ENCODE peak calls at places on chromosomes 11 and 22, in eight cellular contexts. U is NCI-H1092 treated with DMSO at 0.1 percent for 48 hours; T is skeletal muscle cell; F is SW480; K is fibroblast of lung; Y is chondrocyte; J is stimulated activated CD4-positive, alpha-beta T cell treated with anti-CD3 and anti-CD28 coated beads, Interleukin-15, amount 100 ng/mL, for 1 hour; H is NCI-H1436. Q is an unnamed sample.

GRCh38 chr22:19980766-19981165 is 35.9 kb downstream of the ARVCF start:
- DNase-seq in U (no peak), T (no peak), F (no peak), K (no peak), Y (peak; percentile 68), J (no peak), H (no peak), Q (no peak)

GRCh38 chr11:129237880-129238638 is 45.9 kb upstream of the ARHGAP32 start:
- DNase-seq in U (no peak), T (no peak), F (no peak), K (no peak), Y (no peak), J (no peak), H (no peak), Q (no peak)

GRCh38 chr22:32329202-32329645 is 28.4 kb upstream of the RFPL3 start:
- DNase-seq in U (no peak), T (no peak), F (no peak), K (no peak), Y (no peak), J (no peak), H (no peak), Q (no peak)

GRCh38 chr22:46549565-46549840 is 12.1 kb upstream of the CELSR1 start:
- DNase-seq in U (no peak), T (no peak), F (no peak), K (no peak), Y (peak; percentile 35), J (no peak), H (no peak), Q (no peak)

GRCh38 chr11:129853508-129854228 is 38.0 kb downstream of the TMEM45B start:
- DNase-seq in U (peak; percentile 82), T (no peak), F (peak; percentile 63), K (peak; percentile 8), Y (no peak), J (peak; percentile 4), H (peak; percentile 65), Q (peak; percentile 64)

GRCh38 chr11:134592391-134592990 is 180.4 kb upstream of the B3GAT1 start:
- DNase-seq in U (no peak), T (no peak), F (peak; percentile 50), K (no peak), Y (peak; percentile 12), J (no peak), H (no peak), Q (peak; percentile 86)

GRCh38 chr22:46058591-46059519 is 81.9 kb upstream of the WNT7B start:
- DNase-seq in U (no peak), T (no peak), F (no peak), K (peak; percentile 56), Y (no peak), J (no peak), H (no peak), Q (no peak)

GRCh38 chr11:3971756-3972404 is 116.4 kb downstream of the STIM1 start:
- DNase-seq in U (no peak), T (no peak), F (no peak), K (no peak), Y (no peak), J (no peak), H (no peak), Q (no peak)

GRCh38 chr11:2186669-2187266 is 15.2 kb upstream of the TH start:
- DNase-seq in U (peak; percentile 86), T (no peak), F (no peak), K (peak; percentile 11), Y (no peak), J (peak; percentile 26), H (peak; percentile 78), Q (peak; percentile 56)

GRCh38 chr11:67351275-67352005 is 1.9 kb downstream of the POLD4 start:
- DNase-seq in U (peak; percentile 64), T (no peak), F (peak; percentile 74), K (peak; percentile 67), Y (no peak), J (peak; percentile 56), H (peak; percentile 69), Q (peak; percentile 64)

GRCh38 chr11:65454696-65455456 is 32.3 kb downstream of the NEAT1 start:
- DNase-seq in U (peak; percentile 91), T (no peak), F (peak; percentile 87), K (peak; percentile 77), Y (peak; percentile 75), J (peak; percentile 75), H (peak; percentile 83), Q (peak; percentile 80)

GRCh38 chr11:73415854-73416615 is 39.8 kb downstream of the RELT start:
- DNase-seq in U (no peak), T (no peak), F (no peak), K (peak; percentile 64), Y (no peak), J (no peak), H (no peak), Q (no peak)

GRCh38 chr11:6614446-6614845 is 2.4 kb upstream of the TAF10 start:
- DNase-seq in U (no peak), T (no peak), F (no peak), K (no peak), Y (no peak), J (no peak), H (no peak), Q (no peak)

GRCh38 chr11:36478700-36479329 is 31.3 kb downstream of the TRAF6 start:
- DNase-seq in U (peak; percentile 18), T (no peak), F (peak; percentile 57), K (peak; percentile 43), Y (no peak), J (no peak), H (peak; percentile 11), Q (peak; percentile 27)

GRCh38 chr11:47409440-47410403 is 1.3 kb downstream of the SLC39A13 start:
- DNase-seq in U (no peak), T (no peak), F (no peak), K (no peak), Y (no peak), J (no peak), H (no peak), Q (no peak)

GRCh38 chr22:43439368-43440102 is 27.7 kb downstream of the MPPED1 start:
- DNase-seq in U (no peak), T (no peak), F (no peak), K (no peak), Y (no peak), J (no peak), H (no peak), Q (no peak)

GRCh38 chr22:19122752-19123492 is 710 bp upstream of the DGCR2 start:
- DNase-seq in U (peak; percentile 30), T (no peak), F (peak; percentile 21), K (peak; percentile 17), Y (no peak), J (no peak), H (no peak), Q (no peak)

GRCh38 chr11:19259487-19260345 is 19.0 kb upstream of the E2F8 start:
- DNase-seq in U (peak; percentile 48), T (peak; percentile 14), F (peak; percentile 64), K (peak; percentile 27), Y (no peak), J (peak; percentile 40), H (peak; percentile 25), Q (peak; percentile 72)

GRCh38 chr11:1827095-1827797 is 7.5 kb upstream of the SYT8 start:
- DNase-seq in U (peak; percentile 79), T (peak; percentile 78), F (peak; percentile 92), K (peak; percentile 90), Y (peak; percentile 98), J (no peak), H (peak; percentile 7), Q (no peak)

GRCh38 chr22:49968831-49969661 is 8.5 kb downstream of the PIM3 start:
- DNase-seq in U (no peak), T (no peak), F (no peak), K (no peak), Y (peak; percentile 92), J (no peak), H (no peak), Q (peak; percentile 4)

GRCh38 chr22:20055654-20056053 is 24.4 kb upstream of the DGCR8 start:
- DNase-seq in U (no peak), T (no peak), F (no peak), K (no peak), Y (no peak), J (no peak), H (no peak), Q (no peak)

GRCh38 chr22:28942801-28943500 is 59.6 kb downstream of the ZNRF3 start:
- DNase-seq in U (peak; percentile 18), T (no peak), F (no peak), K (no peak), Y (peak; percentile 14), J (no peak), H (no peak), Q (no peak)

GRCh38 chr11:17547051-17547577 is at the start of gene OTOG:
- DNase-seq in U (peak; percentile 85), T (no peak), F (no peak), K (no peak), Y (no peak), J (no peak), H (peak; percentile 59), Q (no peak)

GRCh38 chr11:123430736-123431356 is 777 bp downstream of the GRAMD1B start:
- DNase-seq in U (no peak), T (no peak), F (no peak), K (peak; percentile 47), Y (peak; percentile 86), J (no peak), H (peak; percentile 46), Q (peak; percentile 73)

Q was measured in DND-41.